ENCODE peak calls at places on chromosomes 6 and 20, in eight cellular contexts. One of them, this sample, is unnamed.

GRCh38 chr6:134482585-134483346 is 164.9 kb upstream of the SGK1 start:
- DNase-seq in activated CD8-positive, alpha-beta memory T cell treated with anti-CD3 and anti-CD28 coated beads for 1 hour: no peak
- DNase-seq in prostate gland: no peak
- DNase-seq in stimulated activated effector memory CD8-positive, alpha-beta T cell treated with anti-CD3 and anti-CD28 coated beads, Interleukin-12 subunit alpha, Interleukin-12 subunit beta, amount 100 ng/mL, for 72 hours: no peak
- DNase-seq in esophagus muscularis mucosa: no peak
- DNase-seq in ACHN: no peak
- DNase-seq in posterior cingulate gyrus: no peak
- DNase-seq in ELR: no peak
- DNase-seq in this sample: no peak

GRCh38 chr20:47353224-47353696 is 3.2 kb downstream of the ZMYND8 start:
- DNase-seq in activated CD8-positive, alpha-beta memory T cell treated with anti-CD3 and anti-CD28 coated beads for 1 hour: no peak
- DNase-seq in ELR: no peak
- DNase-seq in posterior cingulate gyrus: no peak
- DNase-seq in prostate gland: no peak
- DNase-seq in ACHN: no peak
- DNase-seq in stimulated activated effector memory CD8-positive, alpha-beta T cell treated with anti-CD3 and anti-CD28 coated beads, Interleukin-12 subunit alpha, Interleukin-12 subunit beta, amount 100 ng/mL, for 72 hours: no peak
- DNase-seq in esophagus muscularis mucosa: no peak
- DNase-seq in this sample: no peak

GRCh38 chr6:46903175-46903574 is 18.6 kb downstream of the ADGRF5 start:
- DNase-seq in activated CD8-positive, alpha-beta memory T cell treated with anti-CD3 and anti-CD28 coated beads for 1 hour: no peak
- DNase-seq in prostate gland: no peak
- DNase-seq in ELR: peak
- DNase-seq in esophagus muscularis mucosa: no peak
- DNase-seq in ACHN: no peak
- DNase-seq in stimulated activated effector memory CD8-positive, alpha-beta T cell treated with anti-CD3 and anti-CD28 coated beads, Interleukin-12 subunit alpha, Interleukin-12 subunit beta, amount 100 ng/mL, for 72 hours: no peak
- DNase-seq in posterior cingulate gyrus: no peak
- DNase-seq in this sample: no peak

GRCh38 chr20:6660441-6660840 is 107.0 kb upstream of the BMP2 start:
- DNase-seq in activated CD8-positive, alpha-beta memory T cell treated with anti-CD3 and anti-CD28 coated beads for 1 hour: no peak
- DNase-seq in ELR: no peak
- DNase-seq in esophagus muscularis mucosa: peak
- DNase-seq in prostate gland: no peak
- DNase-seq in stimulated activated effector memory CD8-positive, alpha-beta T cell treated with anti-CD3 and anti-CD28 coated beads, Interleukin-12 subunit alpha, Interleukin-12 subunit beta, amount 100 ng/mL, for 72 hours: no peak
- DNase-seq in ACHN: no peak
- DNase-seq in posterior cingulate gyrus: no peak
- DNase-seq in this sample: no peak

GRCh38 chr20:44648579-44648978 is 2.9 kb downstream of the ADA start:
- DNase-seq in activated CD8-positive, alpha-beta memory T cell treated with anti-CD3 and anti-CD28 coated beads for 1 hour: no peak
- DNase-seq in ELR: peak
- DNase-seq in esophagus muscularis mucosa: no peak
- DNase-seq in stimulated activated effector memory CD8-positive, alpha-beta T cell treated with anti-CD3 and anti-CD28 coated beads, Interleukin-12 subunit alpha, Interleukin-12 subunit beta, amount 100 ng/mL, for 72 hours: no peak
- DNase-seq in prostate gland: no peak
- DNase-seq in posterior cingulate gyrus: no peak
- DNase-seq in ACHN: no peak
- DNase-seq in this sample: no peak

GRCh38 chr6:35161776-35162607 is 20.9 kb upstream of the TCP11 start:
- DNase-seq in ELR: no peak
- DNase-seq in ACHN: no peak
- DNase-seq in prostate gland: no peak
- DNase-seq in activated CD8-positive, alpha-beta memory T cell treated with anti-CD3 and anti-CD28 coated beads for 1 hour: no peak
- DNase-seq in posterior cingulate gyrus: no peak
- DNase-seq in esophagus muscularis mucosa: no peak
- DNase-seq in stimulated activated effector memory CD8-positive, alpha-beta T cell treated with anti-CD3 and anti-CD28 coated beads, Interleukin-12 subunit alpha, Interleukin-12 subunit beta, amount 100 ng/mL, for 72 hours: no peak
- DNase-seq in this sample: no peak

GRCh38 chr20:62860391-62860923 is 1.2 kb downstream of the TCFL5 start:
- DNase-seq in ELR: peak
- DNase-seq in prostate gland: no peak
- DNase-seq in posterior cingulate gyrus: no peak
- DNase-seq in stimulated activated effector memory CD8-positive, alpha-beta T cell treated with anti-CD3 and anti-CD28 coated beads, Interleukin-12 subunit alpha, Interleukin-12 subunit beta, amount 100 ng/mL, for 72 hours: no peak
- DNase-seq in activated CD8-positive, alpha-beta memory T cell treated with anti-CD3 and anti-CD28 coated beads for 1 hour: no peak
- DNase-seq in ACHN: no peak
- DNase-seq in esophagus muscularis mucosa: no peak
- DNase-seq in this sample: peak

GRCh38 chr6:48747471-48747870 is 636.5 kb upstream of the PTCHD4 start:
- DNase-seq in posterior cingulate gyrus: no peak
- DNase-seq in activated CD8-positive, alpha-beta memory T cell treated with anti-CD3 and anti-CD28 coated beads for 1 hour: no peak
- DNase-seq in stimulated activated effector memory CD8-positive, alpha-beta T cell treated with anti-CD3 and anti-CD28 coated beads, Interleukin-12 subunit alpha, Interleukin-12 subunit beta, amount 100 ng/mL, for 72 hours: no peak
- DNase-seq in esophagus muscularis mucosa: no peak
- DNase-seq in ELR: no peak
- DNase-seq in ACHN: no peak
- DNase-seq in prostate gland: no peak
- DNase-seq in this sample: no peak

This sample was measured in anterior cingulate cortex.